ENCODE peak calls at places on chromosomes 11 and 22, in six cellular contexts. S, F, D, B, R and L are unnamed samples.

GRCh38 chr22:22999473-22999872 is 70.8 kb upstream of the GNAZ start:
- DNase-seq in S (no peak), F (peak; percentile 28), D (no peak), B (peak; percentile 46), R (no peak), L (no peak)

GRCh38 chr11:125591659-125592304 is 870 bp upstream of the STT3A start:
- DNase-seq in S (peak; percentile 41), F (peak; percentile 75), D (peak; percentile 52), B (peak; percentile 68), R (peak; percentile 11), L (peak; percentile 19)

GRCh38 chr11:7591107-7591894 is 77.5 kb downstream of the PPFIBP2 start:
- DNase-seq in S (no peak), F (no peak), D (no peak), B (no peak), R (no peak), L (no peak)

GRCh38 chr11:1131033-1131911 is 26.5 kb upstream of the MUC5AC start:
- DNase-seq in S (no peak), F (no peak), D (peak; percentile 35), B (no peak), R (no peak), L (no peak)

GRCh38 chr11:13000116-13000515 is 9.0 kb upstream of the RASSF10 start:
- DNase-seq in S (no peak), F (no peak), D (no peak), B (no peak), R (no peak), L (no peak)

GRCh38 chr22:19537941-19538488 is 13.8 kb upstream of the CLDN5 start:
- DNase-seq in S (no peak), F (no peak), D (no peak), B (no peak), R (no peak), L (no peak)

GRCh38 chr11:43197357-43197756 is 114.4 kb upstream of the API5 start:
- DNase-seq in S (no peak), F (no peak), D (no peak), B (no peak), R (no peak), L (no peak)

GRCh38 chr22:46828323-46829139 is 66.1 kb downstream of the TBC1D22A start:
- DNase-seq in S (no peak), F (no peak), D (no peak), B (no peak), R (no peak), L (no peak)

GRCh38 chr11:123041185-123041584 is 20.8 kb downstream of the HSPA8 start:
- DNase-seq in S (no peak), F (no peak), D (no peak), B (no peak), R (no peak), L (no peak)